ENCODE peak calls at places on chromosome 10, in five cellular contexts. D is fibroblast of lung, F is colonic mucosa, X is hepatocyte, G is GM23338. L is an unnamed sample.

GRCh38 chr10:66455304-66455703 is 470.5 kb upstream of the LRRTM3 start:
- DNase-seq in D (peak), F (no peak), X (no peak), G (no peak), L (peak)

GRCh38 chr10:115525141-115525540 is 432.0 kb downstream of the ATRNL1 start:
- DNase-seq in D (no peak), F (no peak), X (no peak), G (no peak), L (no peak)

GRCh38 chr10:116826803-116827202 is 22.5 kb upstream of the ENO4 start:
- DNase-seq in D (no peak), F (no peak), X (no peak), G (no peak), L (no peak)

GRCh38 chr10:101694674-101695403 is at the start of gene FBXW4:
- DNase-seq in D (peak), F (peak), X (peak), G (peak), L (peak)

GRCh38 chr10:34492081-34492480 is 323.0 kb downstream of the PARD3 start:
- DNase-seq in D (no peak), F (no peak), X (no peak), G (no peak), L (no peak)

GRCh38 chr10:17067549-17068264 is 61.9 kb downstream of the CUBN start:
- DNase-seq in D (no peak), F (no peak), X (no peak), G (no peak), L (no peak)

GRCh38 chr10:57017356-57018037 is 656.4 kb upstream of the ZWINT start:
- DNase-seq in D (no peak), F (no peak), X (no peak), G (no peak), L (no peak)

GRCh38 chr10:86506499-86506898 is 15.1 kb downstream of the WAPL start:
- DNase-seq in D (no peak), F (no peak), X (no peak), G (no peak), L (no peak)

GRCh38 chr10:13475124-13475523 is 53.7 kb downstream of the BEND7 start:
- DNase-seq in D (no peak), F (no peak), X (no peak), G (no peak), L (no peak)

GRCh38 chr10:30553625-30554442 is 75.7 kb downstream of the LYZL2 start:
- DNase-seq in D (peak), F (peak), X (peak), G (peak), L (no peak)

GRCh38 chr10:50577681-50578350 is 45.9 kb downstream of the SGMS1 start:
- DNase-seq in D (peak), F (peak), X (peak), G (no peak), L (peak)

GRCh38 chr10:34024708-34025425 is 690.4 kb upstream of the NRP1 start:
- DNase-seq in D (no peak), F (peak), X (peak), G (peak), L (no peak)

GRCh38 chr10:92965314-92965713 is 95.3 kb upstream of the CYP26C1 start:
- DNase-seq in D (peak), F (no peak), X (peak), G (peak), L (peak)

GRCh38 chr10:62459500-62459899 is 85.3 kb downstream of the ZNF365 start:
- DNase-seq in D (no peak), F (no peak), X (no peak), G (no peak), L (no peak)

GRCh38 chr10:14382022-14382421 is 51.3 kb upstream of the FRMD4A start:
- DNase-seq in D (no peak), F (no peak), X (no peak), G (no peak), L (peak)

GRCh38 chr10:86585037-86585725 is 63.6 kb upstream of the WAPL start:
- DNase-seq in D (peak), F (peak), X (peak), G (peak), L (peak)

GRCh38 chr10:88110355-88110754 is 246.9 kb downstream of the PTEN start:
- DNase-seq in D (peak), F (no peak), X (no peak), G (no peak), L (peak)

GRCh38 chr10:97612386-97612785 is 20.9 kb downstream of the MORN4 start:
- DNase-seq in D (peak), F (no peak), X (peak), G (peak), L (peak)

GRCh38 chr10:3950676-3951275 is 165.8 kb upstream of the KLF6 start:
- DNase-seq in D (no peak), F (peak), X (no peak), G (no peak), L (no peak)

GRCh38 chr10:117138838-117139580 is 939 bp upstream of the VAX1 start:
- DNase-seq in D (no peak), F (no peak), X (no peak), G (peak), L (no peak)

GRCh38 chr10:71067098-71067760 is 145.1 kb upstream of the UNC5B start:
- DNase-seq in D (no peak), F (no peak), X (no peak), G (no peak), L (no peak)

GRCh38 chr10:63699785-63700184 is 178.6 kb downstream of the REEP3 start:
- DNase-seq in D (peak), F (no peak), X (no peak), G (no peak), L (no peak)

GRCh38 chr10:565676-566075 is 123.8 kb downstream of the DIP2C start:
- DNase-seq in D (no peak), F (no peak), X (no peak), G (no peak), L (no peak)

GRCh38 chr10:97546441-97547340 is 25.9 kb upstream of the ANKRD2 start:
- DNase-seq in D (no peak), F (no peak), X (no peak), G (no peak), L (no peak)

GRCh38 chr10:76033457-76034196 is 602.2 kb downstream of the LRMDA start:
- DNase-seq in D (peak), F (no peak), X (peak), G (peak), L (peak)
- TF ChIP-seq CTCF in D (peak), F (no peak), X (peak), G (peak), L (no peak)

GRCh38 chr10:74704629-74705360 is 121.6 kb upstream of the KAT6B start:
- DNase-seq in D (peak), F (no peak), X (no peak), G (no peak), L (no peak)
- H3K4me3 ChIP-seq in D (no peak), F (no peak), X (no peak), G (no peak), L (no peak)

GRCh38 chr10:112761256-112761655 is 188.8 kb upstream of the TCF7L2 start:
- DNase-seq in D (no peak), F (no peak), X (no peak), G (no peak), L (no peak)

GRCh38 chr10:112765717-112766235 is 184.3 kb upstream of the TCF7L2 start:
- DNase-seq in D (no peak), F (no peak), X (no peak), G (peak), L (no peak)

GRCh38 chr10:112767156-112767555 is 182.9 kb upstream of the TCF7L2 start:
- DNase-seq in D (no peak), F (no peak), X (no peak), G (peak), L (no peak)

GRCh38 chr10:112766636-112767035 is 183.4 kb upstream of the TCF7L2 start:
- DNase-seq in D (no peak), F (no peak), X (no peak), G (peak), L (no peak)

DNA sequence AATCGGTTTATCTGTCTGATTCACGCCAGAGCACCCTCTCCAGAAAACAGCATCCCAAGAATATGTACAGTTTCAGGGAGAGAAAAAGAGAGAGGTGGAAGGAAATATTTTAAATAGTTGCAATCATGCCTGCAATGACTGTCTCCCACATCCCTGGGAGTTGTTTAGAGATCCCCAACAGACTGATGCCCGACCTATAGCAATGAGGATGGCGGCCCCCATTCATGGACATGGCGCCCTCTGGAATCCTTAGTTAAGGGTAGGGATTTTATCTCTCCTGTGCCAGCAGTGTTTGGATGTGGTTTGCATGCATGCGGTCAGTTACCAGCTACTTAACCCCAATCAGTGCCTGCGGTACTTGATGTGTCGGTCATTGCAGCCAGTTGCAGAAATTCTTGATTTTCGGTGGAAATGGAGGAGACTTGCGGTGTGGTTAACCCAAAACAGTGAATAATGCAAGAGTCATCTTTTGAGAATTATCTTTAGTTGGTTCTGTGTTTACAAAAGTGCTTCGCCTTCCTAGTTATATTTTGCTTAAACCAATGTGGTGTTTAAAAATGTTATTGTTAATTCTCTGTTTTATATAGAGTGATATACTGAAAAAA is 186.0 kb upstream of the TCF7L2 start:
- DNase-seq in D (peak), F (no peak), X (no peak), G (no peak), L (no peak)
- TF ChIP-seq CTCF in D (no peak), F (no peak), X (no peak), G (no peak), L (no peak)

GRCh38 chr10:69328346-69328687 is 50.0 kb downstream of the HK1 start:
- DNase-seq in D (no peak), F (no peak), X (no peak), G (no peak), L (peak)
- H3K4me3 ChIP-seq in D (peak), F (no peak), X (no peak), G (no peak), L (peak)

DNA sequence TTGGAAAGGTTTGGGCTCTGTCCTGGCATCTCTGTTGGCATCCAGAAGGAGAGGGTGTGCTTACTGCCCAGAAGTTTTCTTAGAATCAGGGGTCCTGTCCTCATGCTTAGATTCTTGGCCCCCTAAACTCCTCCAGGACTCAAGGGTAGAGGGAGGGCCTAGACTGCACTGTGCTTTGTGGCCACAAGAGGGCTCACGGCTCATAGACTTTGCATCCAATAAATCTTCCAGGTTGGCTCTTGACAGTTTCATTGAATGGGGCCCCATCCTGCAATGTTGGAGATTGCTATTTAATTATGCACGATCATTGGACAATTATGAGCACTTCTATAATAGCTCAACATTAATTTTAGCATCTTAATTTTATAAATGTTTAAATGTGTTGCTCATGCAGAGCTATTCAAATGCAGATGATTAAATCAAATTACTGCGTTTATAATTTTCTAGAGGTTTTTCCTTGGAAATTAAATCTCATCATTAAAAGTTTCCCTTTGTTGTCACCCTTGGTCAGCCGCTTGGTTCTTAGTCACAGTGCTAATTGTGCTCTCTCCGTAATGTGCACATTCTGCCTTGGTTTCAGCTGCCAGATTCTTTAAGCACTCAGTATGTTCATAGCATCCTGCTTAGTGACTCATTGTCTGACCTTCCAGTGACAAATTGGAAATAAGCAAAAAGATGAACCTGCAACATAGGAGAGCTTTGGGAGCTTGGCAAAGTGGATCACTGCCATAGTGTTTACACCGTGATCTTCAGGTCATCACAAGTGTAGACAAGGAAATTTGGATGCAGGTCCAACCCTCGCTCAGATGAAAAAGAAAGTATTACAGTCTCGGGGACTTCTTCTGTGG is 33.5 kb upstream of the PLPP4 start:
- DNase-seq in D (no peak), F (peak), X (peak), G (peak), L (peak)
- TF ChIP-seq CTCF in D (peak), F (peak), X (peak), G (peak), L (peak)

GRCh38 chr10:133415752-133416151 is 8.7 kb downstream of the SPRN start:
- DNase-seq in D (no peak), F (no peak), X (no peak), G (no peak), L (no peak)

GRCh38 chr10:133411523-133412380 is 12.7 kb downstream of the SPRN start:
- DNase-seq in D (no peak), F (no peak), X (no peak), G (no peak), L (no peak)

GRCh38 chr10:133412381-133412711 is 12.1 kb downstream of the SPRN start:
- DNase-seq in D (no peak), F (no peak), X (no peak), G (no peak), L (no peak)
- H3K4me3 ChIP-seq in D (no peak), F (no peak), X (no peak), G (no peak), L (no peak)

GRCh38 chr10:48361201-48361600 is 54.7 kb downstream of the MAPK8 start:
- DNase-seq in D (no peak), F (no peak), X (no peak), G (no peak), L (no peak)

GRCh38 chr10:48365668-48366067 is 59.2 kb downstream of the MAPK8 start:
- DNase-seq in D (no peak), F (no peak), X (no peak), G (no peak), L (no peak)

GRCh38 chr10:48366261-48366660 is 59.8 kb downstream of the MAPK8 start:
- DNase-seq in D (peak), F (no peak), X (no peak), G (no peak), L (no peak)

GRCh38 chr10:48364659-48365405 is 58.4 kb downstream of the MAPK8 start:
- DNase-seq in D (peak), F (no peak), X (peak), G (no peak), L (no peak)

DNA sequence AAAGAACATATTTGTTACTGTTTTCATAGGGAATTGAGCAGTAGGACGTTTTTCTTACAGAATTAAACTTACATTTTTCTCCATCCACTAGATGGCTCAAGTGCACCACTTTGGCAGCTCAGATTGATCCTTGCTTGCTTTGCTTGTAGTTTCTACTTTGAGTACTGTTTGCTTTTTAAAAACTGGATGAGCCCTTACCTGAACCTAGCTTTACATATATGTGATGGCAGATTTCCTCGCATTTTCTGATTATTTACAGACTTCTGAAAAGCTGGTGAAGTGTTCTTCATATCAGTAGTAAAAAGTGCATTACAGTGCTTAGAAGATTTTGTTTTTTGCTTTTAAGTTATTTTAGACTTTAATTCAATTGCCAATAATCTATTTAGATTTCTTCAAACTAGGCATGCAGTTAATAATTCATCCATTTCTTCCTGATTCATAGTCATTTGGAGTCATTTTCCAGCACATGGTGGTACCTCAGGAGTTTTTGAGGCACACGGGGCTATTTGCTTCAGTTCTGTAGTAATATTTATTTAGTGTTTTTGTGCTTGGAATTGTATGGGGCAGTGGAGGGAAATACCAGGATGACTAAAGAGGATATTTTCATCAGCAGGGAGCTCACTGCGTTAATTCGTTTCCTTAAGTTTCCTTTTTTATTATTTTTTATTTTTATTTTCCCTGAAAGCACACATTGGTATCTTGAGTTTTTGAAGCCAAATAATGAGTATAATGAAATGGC is 57.3 kb downstream of the MAPK8 start:
- DNase-seq in D (peak), F (peak), X (peak), G (peak), L (peak)
- TF ChIP-seq CTCF in D (peak), F (peak), X (peak), G (peak), L (peak)

DNA sequence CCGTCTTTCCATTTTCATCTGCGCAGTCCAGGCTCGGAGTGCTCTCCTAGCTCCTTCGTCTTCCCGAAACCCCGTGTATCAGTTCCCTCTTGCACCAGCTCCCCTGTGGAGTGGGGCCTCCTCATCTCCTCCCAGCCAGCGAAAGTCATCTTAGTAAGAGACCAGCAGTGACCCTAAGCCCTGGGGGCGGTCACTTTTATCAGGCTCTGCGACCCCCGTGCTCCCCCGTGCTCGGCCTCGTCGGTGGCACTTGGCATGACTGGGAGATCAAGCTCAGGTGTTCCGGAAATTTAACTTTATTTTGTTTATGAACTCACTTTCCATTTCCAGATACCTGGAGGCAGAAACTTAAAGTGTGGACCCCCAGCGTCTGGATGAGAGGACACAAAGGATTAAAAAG is 574 bp upstream of the ECHDC3 start:
- DNase-seq in D (no peak), F (no peak), X (no peak), G (no peak), L (no peak)
- H3K4me3 ChIP-seq in D (peak), F (peak), X (no peak), G (peak), L (peak)

DNA sequence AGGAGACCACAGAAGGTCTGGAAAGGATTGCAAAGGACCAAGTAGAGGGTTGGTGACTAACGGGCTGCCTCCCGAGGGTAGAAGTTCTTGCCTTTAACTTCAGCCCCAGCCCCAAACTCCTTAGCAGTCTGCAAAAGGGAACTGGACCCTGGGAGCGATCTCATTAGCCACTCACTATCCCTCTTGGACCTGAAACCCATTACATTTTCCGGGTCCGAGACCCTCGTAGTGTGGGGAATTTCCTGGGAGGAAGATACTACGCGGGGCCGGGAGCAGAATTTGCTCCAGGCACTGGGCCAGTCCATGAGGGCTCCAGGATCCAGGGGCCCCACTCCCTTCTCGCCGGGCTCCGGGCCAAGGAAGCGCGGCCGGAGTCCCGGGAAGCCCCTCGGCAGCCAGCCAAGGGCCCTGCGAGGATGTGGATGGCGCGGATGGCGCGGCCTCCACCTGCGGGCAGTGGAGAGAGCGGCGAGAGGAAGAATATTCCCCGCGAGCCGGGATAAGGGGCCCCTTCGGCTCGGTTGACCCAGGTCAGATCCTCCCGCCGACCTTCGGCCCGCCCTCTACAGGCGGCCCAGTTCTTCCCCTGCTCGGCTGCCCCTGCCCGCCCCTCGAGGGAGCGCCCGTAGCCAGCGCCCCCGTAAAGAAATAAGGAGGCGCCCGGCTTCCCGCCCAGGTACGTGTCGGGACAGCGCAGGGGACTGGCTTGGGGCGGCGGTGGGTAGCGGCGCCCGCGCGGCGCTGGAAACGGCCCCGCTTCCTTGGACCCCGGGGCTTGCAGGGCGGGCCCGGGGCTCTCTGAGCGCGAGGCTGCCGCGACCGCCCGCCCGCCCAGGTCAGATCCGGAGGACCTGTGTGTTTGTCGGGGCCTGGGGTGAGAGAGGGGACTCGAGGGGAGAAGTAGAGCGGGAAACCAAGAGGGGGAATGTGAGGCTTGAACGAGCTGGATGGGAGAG is at the start of gene MYO3A:
- DNase-seq in D (no peak), F (no peak), X (peak), G (peak), L (no peak)
- TF ChIP-seq CTCF in D (no peak), F (no peak), X (peak), G (peak), L (no peak)

L was measured in GM12865.